ENCODE peak calls at places on chromosomes 16 and 17, in seven cellular contexts. I is K562, U is H1, E is GM12892, W is SK-N-SH, J is HepG2, B is GM12878. C is an unnamed sample.

GRCh38 chr16:67541391-67542263 is 13.0 kb downstream of the RIPOR1 start:
- DNase-seq in I (no peak), U (no peak), E (peak), W (no peak), J (no peak), B (no peak), C (no peak)

GRCh38 chr17:78337244-78338109 is 22.4 kb downstream of the SOCS3 start:
- DNase-seq in I (no peak), U (no peak), E (peak), W (no peak), J (no peak), B (peak), C (no peak)

GRCh38 chr17:41308251-41308917 is 725 bp downstream of the KRTAP16-1 start:
- DNase-seq in I (no peak), U (no peak), E (no peak), W (no peak), J (no peak), B (peak), C (no peak)

GRCh38 chr16:54431041-54431996 is 144.7 kb upstream of the IRX3 start:
- DNase-seq in I (no peak), U (no peak), E (no peak), W (no peak), J (no peak), B (no peak), C (no peak)

GRCh38 chr16:12158428-12158827 is 181.9 kb downstream of the SNX29 start:
- DNase-seq in I (no peak), U (no peak), E (no peak), W (no peak), J (no peak), B (no peak), C (no peak)

GRCh38 chr16:48972236-48972635 is 309.4 kb downstream of the CBLN1 start:
- DNase-seq in I (no peak), U (no peak), E (no peak), W (no peak), J (no peak), B (no peak), C (no peak)

GRCh38 chr17:41547921-41548843 is 20.1 kb upstream of the KRT19 start:
- DNase-seq in I (peak), U (no peak), E (no peak), W (peak), J (no peak), B (no peak), C (no peak)

GRCh38 chr16:48197294-48197693 is 41.5 kb upstream of the ABCC12 start:
- DNase-seq in I (no peak), U (no peak), E (no peak), W (no peak), J (no peak), B (no peak), C (no peak)

GRCh38 chr16:23519282-23519681 is 9.0 kb upstream of the GGA2 start:
- DNase-seq in I (peak), U (no peak), E (no peak), W (no peak), J (no peak), B (no peak), C (no peak)

GRCh38 chr17:9538626-9539025 is 37.0 kb downstream of the STX8 start:
- DNase-seq in I (no peak), U (no peak), E (no peak), W (no peak), J (no peak), B (no peak), C (no peak)

GRCh38 chr17:29732613-29733012 is 109.9 kb upstream of the CORO6 start:
- DNase-seq in I (no peak), U (no peak), E (no peak), W (no peak), J (no peak), B (no peak), C (no peak)

GRCh38 chr17:19357351-19358140 is 5.0 kb downstream of the B9D1 start:
- DNase-seq in I (no peak), U (no peak), E (no peak), W (no peak), J (no peak), B (no peak), C (no peak)

GRCh38 chr17:46171939-46172338 is 21.3 kb downstream of the KANSL1 start:
- DNase-seq in I (no peak), U (no peak), E (no peak), W (no peak), J (no peak), B (no peak), C (no peak)

GRCh38 chr16:53565300-53565699 is 62.3 kb upstream of the AKTIP start:
- DNase-seq in I (no peak), U (no peak), E (no peak), W (no peak), J (no peak), B (no peak), C (no peak)

GRCh38 chr16:85626191-85626951 is 13.2 kb downstream of the GSE1 start:
- DNase-seq in I (no peak), U (peak), E (no peak), W (peak), J (no peak), B (no peak), C (no peak)

GRCh38 chr16:82456683-82457082 is 170.1 kb upstream of the CDH13 start:
- DNase-seq in I (peak), U (peak), E (peak), W (peak), J (peak), B (no peak), C (peak)

GRCh38 chr17:73027130-73027741 is 65.3 kb downstream of the SLC39A11 start:
- DNase-seq in I (no peak), U (no peak), E (no peak), W (no peak), J (no peak), B (no peak), C (no peak)

GRCh38 chr17:43536236-43537088 is 9.7 kb downstream of the ETV4 start:
- DNase-seq in I (peak), U (no peak), E (no peak), W (no peak), J (no peak), B (no peak), C (no peak)

GRCh38 chr16:75256059-75256870 is 4.8 kb upstream of the BCAR1 start:
- DNase-seq in I (peak), U (no peak), E (no peak), W (no peak), J (peak), B (no peak), C (no peak)

GRCh38 chr16:22220714-22221113 is 14.6 kb downstream of the EEF2K start:
- DNase-seq in I (no peak), U (no peak), E (no peak), W (no peak), J (no peak), B (no peak), C (no peak)

GRCh38 chr17:9071921-9072503 is 50.7 kb downstream of the NTN1 start:
- DNase-seq in I (no peak), U (no peak), E (no peak), W (no peak), J (no peak), B (no peak), C (no peak)

GRCh38 chr17:37488009-37488604 is 1.6 kb upstream of the DUSP14 start:
- DNase-seq in I (peak), U (no peak), E (no peak), W (peak), J (peak), B (no peak), C (no peak)

GRCh38 chr16:66924527-66925321 is 611 bp downstream of the RRAD start:
- DNase-seq in I (peak), U (peak), E (peak), W (peak), J (no peak), B (no peak), C (peak)

GRCh38 chr17:31838641-31839225 is 20.3 kb downstream of the COPRS start:
- DNase-seq in I (no peak), U (no peak), E (no peak), W (no peak), J (no peak), B (no peak), C (no peak)

GRCh38 chr17:28348979-28349378 is 8.3 kb downstream of the POLDIP2 start:
- DNase-seq in I (no peak), U (no peak), E (no peak), W (no peak), J (no peak), B (no peak), C (no peak)

GRCh38 chr17:2062571-2063183 is 7.8 kb downstream of the HIC1 start:
- DNase-seq in I (no peak), U (no peak), E (no peak), W (no peak), J (no peak), B (no peak), C (no peak)

GRCh38 chr17:2064147-2064489 is 9.2 kb downstream of the HIC1 start:
- DNase-seq in I (no peak), U (no peak), E (no peak), W (no peak), J (no peak), B (no peak), C (no peak)

GRCh38 chr17:2064980-2065785 is 10.3 kb downstream of the HIC1 start:
- DNase-seq in I (peak), U (peak), E (no peak), W (peak), J (no peak), B (no peak), C (peak)

GRCh38 chr17:2063306-2064146 is 8.6 kb downstream of the HIC1 start:
- DNase-seq in I (no peak), U (no peak), E (no peak), W (no peak), J (no peak), B (no peak), C (no peak)

DNA sequence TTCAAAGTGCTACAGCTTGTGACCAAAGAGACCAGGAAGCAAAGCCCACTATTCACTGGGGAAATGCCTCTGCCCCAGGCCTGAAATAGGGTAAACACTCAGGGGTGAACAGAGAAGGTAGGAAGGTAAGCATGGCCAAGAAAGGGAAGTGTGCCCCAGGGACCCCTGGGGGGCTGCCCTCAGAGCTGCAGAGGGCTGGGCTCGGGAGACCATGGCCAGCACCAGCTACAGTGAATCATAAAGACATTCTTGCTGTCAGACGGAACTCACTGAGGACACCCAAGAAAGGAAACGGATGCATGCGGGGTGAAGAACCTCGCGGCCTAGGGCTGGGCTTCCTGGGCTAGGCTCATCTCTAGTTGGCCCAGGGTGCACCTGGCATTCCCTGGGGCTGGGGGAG is 9.6 kb downstream of the HIC1 start:
- DNase-seq in I (no peak), U (no peak), E (no peak), W (no peak), J (no peak), B (no peak), C (no peak)
- TF ChIP-seq TAF1 in I (no peak), U (no peak), E (no peak), W (no peak), J (no peak), B (no peak), C (no peak)

GRCh38 chr16:89507834-89508590 is at the start of gene SPG7:
- DNase-seq in I (peak), U (peak), E (peak), W (peak), J (peak), B (peak), C (peak)
- TF ChIP-seq TAF1 in I (peak), U (peak), E (peak), W (peak), J (peak), B (peak), C (peak)

GRCh38 chr17:15436399-15437369 is 30.7 kb downstream of the CDRT4 start:
- DNase-seq in I (peak), U (peak), E (no peak), W (no peak), J (peak), B (no peak), C (no peak)
- TF ChIP-seq TAF1 in I (no peak), U (no peak), E (no peak), W (no peak), J (no peak), B (no peak), C (no peak)

GRCh38 chr17:69323806-69324205 is 3.1 kb downstream of the ABCA5 start:
- DNase-seq in I (no peak), U (no peak), E (no peak), W (no peak), J (no peak), B (no peak), C (no peak)

GRCh38 chr17:69326302-69327059 is 452 bp downstream of the ABCA5 start:
- DNase-seq in I (no peak), U (no peak), E (no peak), W (no peak), J (peak), B (no peak), C (no peak)

GRCh38 chr17:69331746-69332145 is 4.8 kb upstream of the ABCA5 start:
- DNase-seq in I (no peak), U (no peak), E (no peak), W (no peak), J (no peak), B (no peak), C (no peak)

GRCh38 chr17:69325518-69326301 is 1.2 kb downstream of the ABCA5 start:
- DNase-seq in I (no peak), U (no peak), E (no peak), W (peak), J (peak), B (no peak), C (no peak)

DNA sequence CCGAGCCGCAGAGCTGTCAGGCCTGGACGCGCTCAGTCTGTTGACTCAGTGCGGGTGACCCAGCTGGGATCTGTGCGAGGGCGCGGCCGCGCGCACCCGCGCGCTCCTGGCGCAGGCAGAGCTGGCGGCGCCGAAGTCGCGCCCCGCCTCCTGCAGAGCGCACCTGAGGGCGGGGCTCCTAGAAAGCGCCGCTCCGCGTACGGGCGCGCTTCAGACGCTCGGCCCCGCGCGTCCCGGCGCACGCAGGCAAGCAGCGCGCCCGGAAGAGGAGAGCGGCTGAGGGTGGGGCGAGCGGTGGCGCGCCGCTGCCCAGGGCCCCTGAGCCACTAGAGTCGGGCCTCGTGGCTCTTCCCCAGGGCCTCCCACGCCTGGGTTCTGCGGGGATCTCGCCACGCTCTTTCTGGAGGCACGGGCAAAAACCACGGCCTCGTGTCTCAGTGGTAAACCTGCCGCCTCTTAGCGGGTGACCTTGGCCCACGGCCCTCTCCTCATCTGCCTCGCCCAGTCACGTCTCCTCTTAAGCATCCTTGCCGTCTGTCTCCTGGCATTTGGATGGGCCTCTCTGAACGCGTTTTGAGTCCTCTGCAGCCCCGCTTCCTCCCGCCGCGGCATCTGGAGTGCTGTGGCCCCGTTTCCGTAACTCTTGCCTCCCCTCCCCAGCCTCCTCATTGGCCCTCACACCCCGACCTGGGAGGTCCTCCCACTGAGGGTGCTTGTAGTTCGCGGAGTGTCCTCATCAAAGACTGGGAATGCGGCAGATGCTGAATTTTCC is at the start of gene ABCA5:
- DNase-seq in I (peak), U (peak), E (peak), W (peak), J (peak), B (peak), C (peak)
- TF ChIP-seq TAF1 in I (no peak), U (peak), E (peak), W (no peak), J (peak), B (peak), C (peak)

GRCh38 chr16:50842589-50842988 is 100.7 kb downstream of the CYLD start:
- DNase-seq in I (no peak), U (peak), E (no peak), W (no peak), J (no peak), B (no peak), C (no peak)
- TF ChIP-seq TAF1 in I (no peak), U (no peak), E (no peak), W (no peak), J (no peak), B (no peak), C (no peak)

C was measured in GM12891.